ENCODE peak calls at places on chromosomes 13 and 19, in nine cellular contexts. One of them, this sample, is unnamed.

GRCh38 chr13:110683203-110683883 is 22.6 kb downstream of the CARS2 start:
- DNase-seq in hepatocyte: no peak
- DNase-seq in IMR-90: peak; percentile 15
- DNase-seq in HCT116: peak; percentile 8
- DNase-seq in mesendoderm: peak; percentile 37
- DNase-seq in fibroblast of lung: no peak
- DNase-seq in mesenchymal stem cell: peak; percentile 47
- DNase-seq in neural progenitor cell: no peak
- DNase-seq in GM12878: no peak
- DNase-seq in this sample: peak; percentile 45

GRCh38 chr19:11382898-11383705 is 1.0 kb downstream of the EPOR start:
- DNase-seq in IMR-90: no peak
- DNase-seq in HCT116: peak; percentile 60
- DNase-seq in GM12878: no peak
- DNase-seq in mesenchymal stem cell: peak; percentile 65
- DNase-seq in neural progenitor cell: peak; percentile 68
- DNase-seq in hepatocyte: peak; percentile 81
- DNase-seq in fibroblast of lung: no peak
- DNase-seq in mesendoderm: peak; percentile 87
- DNase-seq in this sample: peak; percentile 85

GRCh38 chr19:27997069-27997468 is 1215.9 kb downstream of the UQCRFS1 start:
- DNase-seq in fibroblast of lung: no peak
- DNase-seq in HCT116: no peak
- DNase-seq in mesenchymal stem cell: no peak
- DNase-seq in mesendoderm: no peak
- DNase-seq in IMR-90: no peak
- DNase-seq in neural progenitor cell: no peak
- DNase-seq in GM12878: no peak
- DNase-seq in hepatocyte: no peak
- DNase-seq in this sample: no peak

GRCh38 chr19:55056827-55057226 is 6.1 kb downstream of the RDH13 start:
- DNase-seq in hepatocyte: no peak
- DNase-seq in IMR-90: no peak
- DNase-seq in HCT116: no peak
- DNase-seq in mesendoderm: no peak
- DNase-seq in fibroblast of lung: no peak
- DNase-seq in mesenchymal stem cell: no peak
- DNase-seq in neural progenitor cell: no peak
- DNase-seq in GM12878: no peak
- DNase-seq in this sample: no peak

GRCh38 chr19:1764293-1764683 is 11.0 kb downstream of the ONECUT3 start:
- DNase-seq in fibroblast of lung: no peak
- DNase-seq in GM12878: no peak
- DNase-seq in neural progenitor cell: no peak
- DNase-seq in IMR-90: no peak
- DNase-seq in HCT116: no peak
- DNase-seq in mesenchymal stem cell: no peak
- DNase-seq in mesendoderm: no peak
- DNase-seq in hepatocyte: no peak
- DNase-seq in this sample: no peak

GRCh38 chr19:18906605-18907519 is 10.9 kb upstream of the CERS1 start:
- DNase-seq in neural progenitor cell: no peak
- DNase-seq in mesenchymal stem cell: no peak
- DNase-seq in HCT116: no peak
- DNase-seq in IMR-90: no peak
- DNase-seq in GM12878: no peak
- DNase-seq in fibroblast of lung: no peak
- DNase-seq in hepatocyte: peak; percentile 2
- DNase-seq in mesendoderm: no peak
- DNase-seq in this sample: no peak

GRCh38 chr13:56561327-56561726 is 579.4 kb upstream of the PRR20A start:
- DNase-seq in HCT116: no peak
- DNase-seq in neural progenitor cell: peak; percentile 20
- DNase-seq in mesendoderm: peak; percentile 30
- DNase-seq in fibroblast of lung: no peak
- DNase-seq in GM12878: no peak
- DNase-seq in mesenchymal stem cell: no peak
- DNase-seq in IMR-90: no peak
- DNase-seq in hepatocyte: no peak
- DNase-seq in this sample: peak; percentile 26

GRCh38 chr13:110836600-110836903 is 78.3 kb downstream of the ANKRD10 start:
- DNase-seq in HCT116: no peak
- DNase-seq in IMR-90: no peak
- DNase-seq in neural progenitor cell: no peak
- DNase-seq in GM12878: no peak
- DNase-seq in hepatocyte: no peak
- DNase-seq in mesendoderm: no peak
- DNase-seq in fibroblast of lung: no peak
- DNase-seq in mesenchymal stem cell: no peak
- DNase-seq in this sample: no peak

GRCh38 chr19:35704218-35704617 is at the start of gene ZBTB32:
- DNase-seq in GM12878: no peak
- DNase-seq in mesendoderm: peak; percentile 81
- DNase-seq in mesenchymal stem cell: peak; percentile 56
- DNase-seq in fibroblast of lung: peak; percentile 57
- DNase-seq in hepatocyte: no peak
- DNase-seq in IMR-90: peak; percentile 61
- DNase-seq in HCT116: no peak
- DNase-seq in neural progenitor cell: peak; percentile 80
- DNase-seq in this sample: peak; percentile 90

GRCh38 chr19:7197169-7197759 is 97.0 kb downstream of the INSR start:
- DNase-seq in mesendoderm: peak; percentile 95
- DNase-seq in fibroblast of lung: peak; percentile 97
- DNase-seq in GM12878: peak; percentile 68
- DNase-seq in HCT116: peak; percentile 86
- DNase-seq in IMR-90: peak; percentile 96
- DNase-seq in neural progenitor cell: peak; percentile 92
- DNase-seq in mesenchymal stem cell: peak; percentile 97
- DNase-seq in hepatocyte: peak; percentile 95
- DNase-seq in this sample: peak; percentile 93

GRCh38 chr13:113801289-113801961 is 42.4 kb downstream of the TMEM255B start:
- DNase-seq in neural progenitor cell: no peak
- DNase-seq in mesendoderm: no peak
- DNase-seq in mesenchymal stem cell: no peak
- DNase-seq in GM12878: no peak
- DNase-seq in hepatocyte: no peak
- DNase-seq in IMR-90: no peak
- DNase-seq in fibroblast of lung: no peak
- DNase-seq in HCT116: no peak
- DNase-seq in this sample: no peak

GRCh38 chr19:19028526-19028925 is 4.8 kb downstream of the SUGP2 start:
- DNase-seq in mesendoderm: no peak
- DNase-seq in neural progenitor cell: no peak
- DNase-seq in hepatocyte: no peak
- DNase-seq in mesenchymal stem cell: no peak
- DNase-seq in HCT116: no peak
- DNase-seq in IMR-90: no peak
- DNase-seq in fibroblast of lung: no peak
- DNase-seq in GM12878: no peak
- DNase-seq in this sample: no peak

DNA sequence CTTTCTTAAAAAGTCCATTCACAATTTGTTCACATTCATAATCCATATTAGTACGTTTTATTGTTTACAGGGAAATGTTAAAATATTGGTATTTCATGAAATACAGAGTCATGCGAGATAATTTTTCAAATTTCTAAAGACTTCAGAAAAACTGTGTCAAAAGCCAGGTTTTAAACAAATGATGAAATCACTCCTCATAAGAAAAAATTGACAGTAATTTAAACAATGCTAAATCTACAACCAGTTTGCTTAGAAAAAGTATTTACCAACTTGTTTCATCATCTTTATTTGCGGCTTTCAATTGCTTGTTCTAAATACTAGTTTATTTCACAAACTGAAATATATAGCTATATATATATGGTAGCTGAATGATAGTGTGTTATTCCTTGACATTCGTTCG is 1.2 kb upstream of the NALCN start:
- DNase-seq in hepatocyte: no peak
- DNase-seq in IMR-90: no peak
- DNase-seq in GM12878: no peak
- DNase-seq in neural progenitor cell: no peak
- DNase-seq in fibroblast of lung: no peak
- DNase-seq in mesendoderm: no peak
- DNase-seq in HCT116: no peak
- DNase-seq in mesenchymal stem cell: no peak
- DNase-seq in this sample: no peak
- H3K4me2 ChIP-seq in hepatocyte: no peak overlapping the region
- H3K4me2 ChIP-seq in IMR-90: no peak overlapping the region
- H3K4me2 ChIP-seq in GM12878: no peak overlapping the region
- H3K4me2 ChIP-seq in neural progenitor cell: no peak overlapping the region
- H3K4me2 ChIP-seq in fibroblast of lung: no peak overlapping the region
- H3K4me2 ChIP-seq in mesendoderm: no peak overlapping the region
- H3K4me2 ChIP-seq in HCT116: no peak overlapping the region
- H3K4me2 ChIP-seq in mesenchymal stem cell: no peak overlapping the region
- H3K4me2 ChIP-seq in this sample: no peak overlapping the region

GRCh38 chr19:43779820-43780219 is 953 bp downstream of the KCNN4 start:
- DNase-seq in fibroblast of lung: no peak
- DNase-seq in HCT116: no peak
- DNase-seq in hepatocyte: peak; percentile 14
- DNase-seq in neural progenitor cell: no peak
- DNase-seq in GM12878: no peak
- DNase-seq in mesendoderm: no peak
- DNase-seq in IMR-90: no peak
- DNase-seq in mesenchymal stem cell: no peak
- DNase-seq in this sample: no peak

GRCh38 chr19:43782311-43782660 is 1.5 kb upstream of the KCNN4 start:
- DNase-seq in IMR-90: no peak
- DNase-seq in mesenchymal stem cell: no peak
- DNase-seq in neural progenitor cell: no peak
- DNase-seq in fibroblast of lung: no peak
- DNase-seq in mesendoderm: no peak
- DNase-seq in HCT116: no peak
- DNase-seq in GM12878: no peak
- DNase-seq in hepatocyte: no peak
- DNase-seq in this sample: no peak

GRCh38 chr19:43781630-43782310 is 997 bp upstream of the KCNN4 start:
- DNase-seq in neural progenitor cell: no peak
- DNase-seq in mesenchymal stem cell: no peak
- DNase-seq in IMR-90: no peak
- DNase-seq in hepatocyte: no peak
- DNase-seq in GM12878: no peak
- DNase-seq in mesendoderm: no peak
- DNase-seq in fibroblast of lung: no peak
- DNase-seq in HCT116: no peak
- DNase-seq in this sample: no peak

GRCh38 chr19:43779147-43779819 is 1.5 kb downstream of the KCNN4 start:
- DNase-seq in GM12878: no peak
- DNase-seq in neural progenitor cell: no peak
- DNase-seq in IMR-90: no peak
- DNase-seq in hepatocyte: peak; percentile 3
- DNase-seq in HCT116: no peak
- DNase-seq in mesendoderm: no peak
- DNase-seq in mesenchymal stem cell: no peak
- DNase-seq in fibroblast of lung: no peak
- DNase-seq in this sample: no peak

DNA sequence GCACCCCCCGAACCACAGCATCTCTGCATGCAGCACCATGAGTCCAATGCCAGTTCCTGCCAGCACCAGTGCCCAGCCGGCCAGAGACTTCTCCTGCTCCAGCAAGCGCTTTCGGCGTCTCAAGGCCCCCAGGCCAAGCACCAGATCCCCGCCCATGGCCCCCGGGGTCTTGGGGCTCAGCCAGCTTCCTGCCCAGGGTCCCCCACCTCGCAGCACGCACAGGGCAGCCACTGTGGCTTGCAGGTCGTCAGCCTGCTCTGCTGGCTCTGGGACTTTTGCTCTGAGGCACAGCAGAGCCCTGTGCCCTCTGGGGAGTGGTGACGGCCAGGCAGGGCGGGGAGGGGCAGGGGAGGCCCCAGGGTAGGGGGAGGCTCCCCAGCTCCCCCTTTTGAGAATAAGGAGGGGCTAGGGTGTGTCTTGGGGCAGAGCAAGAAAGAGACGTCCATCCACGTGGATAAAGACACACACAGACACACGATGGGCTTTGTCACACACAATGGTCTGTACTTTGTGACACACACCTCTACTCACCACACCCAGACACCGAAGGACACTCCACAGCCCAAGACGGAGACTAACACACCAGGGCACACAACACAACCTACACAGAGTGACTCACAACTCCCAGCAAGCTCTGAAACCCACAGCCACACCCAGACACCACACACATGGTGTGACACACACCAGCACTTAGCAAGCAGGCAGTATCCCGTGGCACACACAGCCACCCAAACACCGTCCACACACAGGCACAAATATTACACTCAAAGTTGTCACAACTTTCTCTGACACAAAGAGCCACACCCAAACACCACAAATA is at the start of gene KCNN4:
- DNase-seq in IMR-90: peak; percentile 67
- DNase-seq in HCT116: peak; percentile 71
- DNase-seq in neural progenitor cell: no peak
- DNase-seq in GM12878: no peak
- DNase-seq in fibroblast of lung: peak; percentile 91
- DNase-seq in mesenchymal stem cell: peak; percentile 48
- DNase-seq in hepatocyte: peak; percentile 58
- DNase-seq in mesendoderm: no peak
- DNase-seq in this sample: no peak
- H3K4me3 ChIP-seq in IMR-90: no peak within 1 kb of the TSS
- H3K4me3 ChIP-seq in HCT116: peak within 1 kb of the TSS; percentile 74
- H3K4me3 ChIP-seq in neural progenitor cell: no peak within 1 kb of the TSS
- H3K4me3 ChIP-seq in GM12878: peak within 1 kb of the TSS; percentile 100
- H3K4me3 ChIP-seq in fibroblast of lung: peak within 1 kb of the TSS; percentile 22
- H3K4me3 ChIP-seq in mesenchymal stem cell: peak within 1 kb of the TSS; percentile 77
- H3K4me3 ChIP-seq in hepatocyte: no peak within 1 kb of the TSS
- H3K4me3 ChIP-seq in mesendoderm: no peak within 1 kb of the TSS
- H3K4me3 ChIP-seq in this sample: no peak within 1 kb of the TSS

GRCh38 chr13:100725472-100725871 is 50.9 kb upstream of the TMTC4 start:
- DNase-seq in fibroblast of lung: no peak
- DNase-seq in HCT116: no peak
- DNase-seq in neural progenitor cell: no peak
- DNase-seq in mesenchymal stem cell: no peak
- DNase-seq in GM12878: no peak
- DNase-seq in hepatocyte: no peak
- DNase-seq in mesendoderm: no peak
- DNase-seq in IMR-90: no peak
- DNase-seq in this sample: no peak
- H3K4me2 ChIP-seq in fibroblast of lung: no peak overlapping the region
- H3K4me2 ChIP-seq in HCT116: no peak overlapping the region
- H3K4me2 ChIP-seq in neural progenitor cell: no peak overlapping the region
- H3K4me2 ChIP-seq in mesenchymal stem cell: no peak overlapping the region
- H3K4me2 ChIP-seq in GM12878: no peak overlapping the region
- H3K4me2 ChIP-seq in hepatocyte: no peak overlapping the region
- H3K4me2 ChIP-seq in mesendoderm: no peak overlapping the region
- H3K4me2 ChIP-seq in IMR-90: no peak overlapping the region
- H3K4me2 ChIP-seq in this sample: no peak overlapping the region

GRCh38 chr13:23902975-23903905 is 5.9 kb upstream of the C1QTNF9B start:
- DNase-seq in HCT116: no peak
- DNase-seq in hepatocyte: peak; percentile 6
- DNase-seq in IMR-90: no peak
- DNase-seq in GM12878: no peak
- DNase-seq in neural progenitor cell: peak; percentile 52
- DNase-seq in mesendoderm: no peak
- DNase-seq in fibroblast of lung: no peak
- DNase-seq in mesenchymal stem cell: no peak
- DNase-seq in this sample: peak; percentile 44
- H3K4me3 ChIP-seq in HCT116: no peak overlapping the region
- H3K4me3 ChIP-seq in hepatocyte: no peak overlapping the region
- H3K4me3 ChIP-seq in IMR-90: no peak overlapping the region
- H3K4me3 ChIP-seq in GM12878: no peak overlapping the region
- H3K4me3 ChIP-seq in neural progenitor cell: peak overlapping the region; percentile 43
- H3K4me3 ChIP-seq in mesendoderm: no peak overlapping the region
- H3K4me3 ChIP-seq in fibroblast of lung: no peak overlapping the region
- H3K4me3 ChIP-seq in mesenchymal stem cell: peak overlapping the region; percentile 60
- H3K4me3 ChIP-seq in this sample: peak overlapping the region; percentile 81